ENCODE peak calls at places on chromosome 22, in eight cellular contexts. I, G, J, U, P, Z, L and K are unnamed samples.

GRCh38 chr22:29141078-29141688 is 64.5 kb upstream of the EMID1 start:
- DNase-seq in I (no peak), G (no peak), J (no peak), U (no peak), P (no peak), Z (no peak), L (peak; percentile 59), K (no peak)

GRCh38 chr22:32829451-32829851 is 27.9 kb downstream of the TIMP3 start:
- DNase-seq in I (peak; percentile 29), G (no peak), J (no peak), U (no peak), P (no peak), Z (no peak), L (no peak), K (peak; percentile 35)

GRCh38 chr22:50175191-50175461 is 4.6 kb downstream of the PANX2 start:
- DNase-seq in I (no peak), G (no peak), J (no peak), U (no peak), P (no peak), Z (no peak), L (no peak), K (no peak)

GRCh38 chr22:21927174-21927823 is 25.3 kb downstream of the PPM1F start:
- DNase-seq in I (no peak), G (no peak), J (peak; percentile 93), U (no peak), P (no peak), Z (no peak), L (peak; percentile 87), K (no peak)

GRCh38 chr22:28075260-28075981 is 156.4 kb upstream of the PITPNB start:
- DNase-seq in I (no peak), G (peak; percentile 95), J (no peak), U (no peak), P (peak; percentile 61), Z (no peak), L (no peak), K (no peak)

GRCh38 chr22:21674611-21675010 is 8.8 kb downstream of the PPIL2 start:
- DNase-seq in I (no peak), G (no peak), J (no peak), U (no peak), P (no peak), Z (no peak), L (no peak), K (no peak)

GRCh38 chr22:42929838-42930155 is 72.7 kb upstream of the ARFGAP3 start:
- DNase-seq in I (no peak), G (peak; percentile 28), J (no peak), U (no peak), P (no peak), Z (no peak), L (no peak), K (no peak)

GRCh38 chr22:40022536-40023225 is 27.9 kb downstream of the FAM83F start:
- DNase-seq in I (no peak), G (no peak), J (peak; percentile 70), U (no peak), P (no peak), Z (no peak), L (no peak), K (no peak)

GRCh38 chr22:38107692-38108515 is 2.6 kb downstream of the BAIAP2L2 start:
- DNase-seq in I (no peak), G (peak; percentile 65), J (no peak), U (no peak), P (no peak), Z (no peak), L (peak; percentile 66), K (no peak)

GRCh38 chr22:36510966-36511881 is 4.4 kb upstream of the FOXRED2 start:
- DNase-seq in I (no peak), G (peak; percentile 59), J (peak; percentile 72), U (peak; percentile 24), P (peak; percentile 17), Z (peak; percentile 38), L (peak; percentile 84), K (no peak)

GRCh38 chr22:50146440-50147228 is 23.9 kb upstream of the PANX2 start:
- DNase-seq in I (peak; percentile 27), G (peak; percentile 58), J (peak; percentile 96), U (no peak), P (peak; percentile 68), Z (no peak), L (no peak), K (peak; percentile 85)